ENCODE peak calls at places on chromosome 4, in ten cellular contexts. H is stimulated activated CD4-positive, alpha-beta T cell treated with anti-CD3 and anti-CD28 coated beads, Interleukin-2, amount 100 ng/mL, for 48 hours; T is NCI-H2107; Y is body of pancreas; O is adipocyte; B is pancreas; N is cardiac muscle cell; W is GM12891; P is ecto neural progenitor cell; D is GM13976. M is an unnamed sample.

GRCh38 chr4:89268572-89269180 is 38.9 kb downstream of the GPRIN3 start:
- DNase-seq in N (no peak), H (no peak), O (no peak), T (no peak), D (no peak), P (no peak), W (no peak), Y (no peak), B (no peak), M (no peak)

GRCh38 chr4:22970665-22971064 is 277.9 kb downstream of the GBA3 start:
- DNase-seq in D (no peak), Y (no peak), N (no peak), P (no peak), H (no peak), B (no peak), T (no peak), W (no peak), O (no peak), M (no peak)

GRCh38 chr4:122602277-122603142 is 18.4 kb downstream of the IL21 start:
- DNase-seq in D (peak; percentile 23), B (no peak), H (no peak), O (peak; percentile 72), Y (no peak), T (no peak), P (no peak), N (peak; percentile 51), W (no peak), M (peak; percentile 74)

GRCh38 chr4:113617195-113617594 is 144.3 kb downstream of the CAMK2D start:
- DNase-seq in W (no peak), T (no peak), Y (no peak), D (no peak), P (no peak), N (no peak), O (no peak), H (no peak), B (no peak), M (no peak)

GRCh38 chr4:3716034-3716875 is 49.9 kb upstream of the ADRA2C start:
- DNase-seq in Y (no peak), B (no peak), P (no peak), H (no peak), W (no peak), N (no peak), D (no peak), O (no peak), T (no peak), M (no peak)

GRCh38 chr4:37749398-37749988 is 63.3 kb upstream of the RELL1 start:
- DNase-seq in O (no peak), Y (no peak), H (no peak), N (no peak), P (no peak), D (no peak), B (no peak), T (no peak), W (no peak), M (no peak)

GRCh38 chr4:123749408-123749807 is 352.8 kb downstream of the SPRY1 start:
- DNase-seq in P (no peak), W (no peak), O (no peak), H (no peak), B (no peak), N (no peak), Y (peak; percentile 16), T (no peak), D (no peak), M (no peak)

GRCh38 chr4:37735578-37735977 is 49.4 kb upstream of the RELL1 start:
- DNase-seq in T (no peak), N (no peak), D (no peak), O (no peak), P (no peak), W (no peak), Y (no peak), B (no peak), H (no peak), M (no peak)

GRCh38 chr4:129583868-129584267 is 487.9 kb downstream of the C4orf33 start:
- DNase-seq in B (no peak), W (no peak), H (no peak), Y (no peak), D (no peak), P (no peak), N (no peak), O (peak; percentile 91), T (no peak), M (no peak)

GRCh38 chr4:8015512-8015911 is 75.9 kb upstream of the AFAP1 start:
- DNase-seq in B (no peak), T (no peak), N (no peak), Y (no peak), W (no peak), D (no peak), P (no peak), O (peak; percentile 43), H (no peak), M (no peak)

GRCh38 chr4:145734051-145734450 is 54.1 kb downstream of the C4orf51 start:
- DNase-seq in B (no peak), W (no peak), O (peak; percentile 49), T (no peak), D (no peak), Y (no peak), H (no peak), N (no peak), P (no peak), M (no peak)

GRCh38 chr4:129189630-129190029 is 93.7 kb downstream of the C4orf33 start:
- DNase-seq in W (no peak), Y (no peak), P (no peak), B (no peak), O (no peak), N (no peak), D (no peak), T (no peak), H (no peak), M (peak; percentile 7)

GRCh38 chr4:22874334-22874912 is 181.7 kb downstream of the GBA3 start:
- DNase-seq in H (no peak), T (no peak), Y (no peak), D (no peak), N (no peak), W (no peak), B (no peak), P (no peak), O (no peak), M (no peak)

GRCh38 chr4:1786544-1787362 is 6.3 kb upstream of the FGFR3 start:
- DNase-seq in W (no peak), H (no peak), N (no peak), Y (peak; percentile 50), O (no peak), D (no peak), B (no peak), P (no peak), T (no peak), M (no peak)

GRCh38 chr4:48509543-48509942 is 19.5 kb downstream of the ZAR1 start:
- DNase-seq in P (no peak), T (no peak), O (peak; percentile 6), H (no peak), B (no peak), Y (no peak), N (no peak), D (no peak), W (no peak), M (no peak)

GRCh38 chr4:118981171-118981838 is 92.7 kb downstream of the SYNPO2 start:
- DNase-seq in H (no peak), Y (no peak), B (no peak), T (no peak), W (no peak), D (no peak), P (no peak), N (no peak), O (peak; percentile 52), M (no peak)

GRCh38 chr4:14831447-14831846 is 170.8 kb upstream of the CPEB2 start:
- DNase-seq in N (no peak), B (no peak), O (no peak), D (no peak), W (no peak), P (no peak), H (no peak), T (no peak), Y (peak; percentile 46), M (no peak)

GRCh38 chr4:172708184-172708583 is 460.4 kb upstream of the GALNT7 start:
- DNase-seq in O (no peak), H (no peak), W (no peak), P (no peak), Y (no peak), D (no peak), T (no peak), B (no peak), N (no peak), M (no peak)

GRCh38 chr4:151537726-151538125 is 128.8 kb downstream of the FHIP1A start:
- DNase-seq in W (no peak), Y (no peak), O (peak; percentile 91), B (no peak), D (no peak), H (no peak), N (no peak), T (no peak), P (no peak), M (no peak)

GRCh38 chr4:78369691-78370090 is 181.9 kb upstream of the ANXA3 start:
- DNase-seq in H (no peak), B (no peak), D (no peak), P (no peak), Y (no peak), W (no peak), T (no peak), N (no peak), O (peak; percentile 20), M (no peak)

GRCh38 chr4:7759221-7759620 is 180.4 kb downstream of the AFAP1 start:
- DNase-seq in B (no peak), H (peak; percentile 54), N (no peak), P (no peak), O (no peak), Y (no peak), W (peak; percentile 42), D (no peak), T (no peak), M (no peak)

GRCh38 chr4:2858451-2859217 is 15.0 kb downstream of the ADD1 start:
- DNase-seq in B (no peak), T (no peak), P (no peak), Y (no peak), O (peak; percentile 56), W (no peak), N (no peak), H (no peak), D (no peak), M (no peak)

GRCh38 chr4:15336410-15337184 is 91.2 kb upstream of the C1QTNF7 start:
- DNase-seq in H (no peak), B (no peak), Y (no peak), T (no peak), W (no peak), N (no peak), O (peak; percentile 55), D (no peak), P (no peak), M (no peak)